ENCODE peak calls at places on chromosomes 12 and 14, in nine cellular contexts. Y, J, M, H, N, U, C, T and E are unnamed samples.
A peak's percentile ranks its signal among the peaks of the same experiment; 100 is the strongest.

GRCh38 chr12:4900327-4900726 is 9.4 kb upstream of the KCNA1 start:
- DNase-seq in Y (peak; percentile 27), J (no peak), M (no peak), H (no peak), N (no peak), U (no peak), C (peak; percentile 26), T (no peak), E (no peak)

GRCh38 chr14:32514236-32514635 is 185.1 kb downstream of the AKAP6 start:
- DNase-seq in Y (peak; percentile 4), J (no peak), M (peak; percentile 23), H (no peak), N (no peak), U (no peak), C (no peak), T (no peak), E (no peak)

GRCh38 chr12:88188180-88188579 is 46.1 kb downstream of the TMTC3 start:
- DNase-seq in Y (peak; percentile 44), J (no peak), M (peak; percentile 72), H (no peak), N (no peak), U (no peak), C (no peak), T (no peak), E (no peak)

GRCh38 chr14:68390731-68391130 is 402.1 kb downstream of the ZFP36L1 start:
- DNase-seq in Y (no peak), J (no peak), M (no peak), H (no peak), N (no peak), U (no peak), C (no peak), T (no peak), E (no peak)

GRCh38 chr12:111840831-111841230 is 1.2 kb upstream of the MAPKAPK5 start:
- DNase-seq in Y (no peak), J (no peak), M (no peak), H (no peak), N (no peak), U (no peak), C (no peak), T (no peak), E (no peak)

GRCh38 chr12:3213768-3214167 is 136.6 kb downstream of the TSPAN9 start:
- DNase-seq in Y (no peak), J (no peak), M (no peak), H (no peak), N (no peak), U (no peak), C (no peak), T (no peak), E (no peak)

GRCh38 chr12:61452076-61452475 is 808.1 kb upstream of the USP15 start:
- DNase-seq in Y (no peak), J (no peak), M (peak; percentile 89), H (no peak), N (no peak), U (no peak), C (no peak), T (no peak), E (no peak)

GRCh38 chr12:116955382-116956021 is 44.8 kb downstream of the FBXW8 start:
- DNase-seq in Y (peak; percentile 26), J (no peak), M (peak; percentile 86), H (no peak), N (no peak), U (peak; percentile 55), C (peak; percentile 74), T (no peak), E (peak; percentile 35)

GRCh38 chr14:51293149-51293925 is 53.3 kb downstream of the TMX1 start:
- DNase-seq in Y (peak; percentile 75), J (peak; percentile 68), M (no peak), H (peak; percentile 34), N (no peak), U (no peak), C (no peak), T (no peak), E (no peak)

GRCh38 chr12:93918900-93919299 is 229.5 kb upstream of the PLXNC1 start:
- DNase-seq in Y (no peak), J (no peak), M (no peak), H (no peak), N (no peak), U (no peak), C (no peak), T (no peak), E (no peak)

GRCh38 chr12:53299101-53299453 is 418 bp upstream of the MYG1 start:
- DNase-seq in Y (peak; percentile 85), J (no peak), M (peak; percentile 90), H (no peak), N (no peak), U (no peak), C (peak; percentile 90), T (no peak), E (no peak)

GRCh38 chr12:44296624-44297197 is 460.8 kb downstream of the TMEM117 start:
- DNase-seq in Y (no peak), J (no peak), M (no peak), H (no peak), N (no peak), U (no peak), C (no peak), T (no peak), E (no peak)

DNA sequence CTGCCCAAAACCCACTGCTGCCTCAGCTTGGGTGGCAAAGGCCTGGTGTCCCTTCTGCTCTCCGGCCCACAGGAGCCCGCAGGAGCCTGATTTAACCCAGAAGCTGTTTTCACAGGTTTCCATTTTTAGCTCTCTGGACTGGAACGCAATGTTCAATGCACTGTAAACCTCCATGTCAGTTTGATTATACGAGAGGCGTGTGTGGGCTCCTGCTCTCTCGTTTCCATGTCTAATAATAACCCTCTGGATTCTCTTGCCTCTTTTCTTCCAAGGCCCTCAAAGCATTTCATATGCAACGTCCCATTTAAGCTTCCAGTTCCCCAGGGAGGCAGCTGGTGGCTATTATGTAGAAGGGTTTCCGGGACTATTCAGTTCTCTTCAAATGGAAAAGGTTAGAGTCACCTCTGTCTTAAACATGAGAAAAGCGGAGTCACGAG is 161.1 kb downstream of the SUDS3 start:
- DNase-seq in Y (no peak), J (peak; percentile 44), M (no peak), H (peak; percentile 38), N (no peak), U (no peak), C (no peak), T (peak; percentile 68), E (no peak)
- H3K4me3 ChIP-seq in Y (no peak overlapping the region), J (no peak overlapping the region), M (no peak overlapping the region), H (no peak overlapping the region), N (no peak overlapping the region), U (no peak overlapping the region), C (no peak overlapping the region), T (no peak overlapping the region), E (no peak overlapping the region)

GRCh38 chr14:24194186-24194872 is 912 bp downstream of the TM9SF1 start:
- DNase-seq in Y (no peak), J (no peak), M (no peak), H (no peak), N (no peak), U (no peak), C (no peak), T (no peak), E (no peak)

GRCh38 chr14:24194873-24195185 is 412 bp downstream of the TM9SF1 start:
- DNase-seq in Y (no peak), J (no peak), M (no peak), H (no peak), N (no peak), U (no peak), C (no peak), T (no peak), E (no peak)

GRCh38 chr14:24195186-24196070 is at the start of gene TM9SF1:
- DNase-seq in Y (peak; percentile 87), J (peak; percentile 90), M (peak; percentile 78), H (peak; percentile 85), N (no peak), U (peak; percentile 90), C (peak; percentile 94), T (peak; percentile 90), E (peak; percentile 92)

GRCh38 chr14:24197066-24197465 is 1.8 kb upstream of the TM9SF1 start:
- DNase-seq in Y (no peak), J (no peak), M (no peak), H (no peak), N (no peak), U (no peak), C (no peak), T (no peak), E (no peak)

DNA sequence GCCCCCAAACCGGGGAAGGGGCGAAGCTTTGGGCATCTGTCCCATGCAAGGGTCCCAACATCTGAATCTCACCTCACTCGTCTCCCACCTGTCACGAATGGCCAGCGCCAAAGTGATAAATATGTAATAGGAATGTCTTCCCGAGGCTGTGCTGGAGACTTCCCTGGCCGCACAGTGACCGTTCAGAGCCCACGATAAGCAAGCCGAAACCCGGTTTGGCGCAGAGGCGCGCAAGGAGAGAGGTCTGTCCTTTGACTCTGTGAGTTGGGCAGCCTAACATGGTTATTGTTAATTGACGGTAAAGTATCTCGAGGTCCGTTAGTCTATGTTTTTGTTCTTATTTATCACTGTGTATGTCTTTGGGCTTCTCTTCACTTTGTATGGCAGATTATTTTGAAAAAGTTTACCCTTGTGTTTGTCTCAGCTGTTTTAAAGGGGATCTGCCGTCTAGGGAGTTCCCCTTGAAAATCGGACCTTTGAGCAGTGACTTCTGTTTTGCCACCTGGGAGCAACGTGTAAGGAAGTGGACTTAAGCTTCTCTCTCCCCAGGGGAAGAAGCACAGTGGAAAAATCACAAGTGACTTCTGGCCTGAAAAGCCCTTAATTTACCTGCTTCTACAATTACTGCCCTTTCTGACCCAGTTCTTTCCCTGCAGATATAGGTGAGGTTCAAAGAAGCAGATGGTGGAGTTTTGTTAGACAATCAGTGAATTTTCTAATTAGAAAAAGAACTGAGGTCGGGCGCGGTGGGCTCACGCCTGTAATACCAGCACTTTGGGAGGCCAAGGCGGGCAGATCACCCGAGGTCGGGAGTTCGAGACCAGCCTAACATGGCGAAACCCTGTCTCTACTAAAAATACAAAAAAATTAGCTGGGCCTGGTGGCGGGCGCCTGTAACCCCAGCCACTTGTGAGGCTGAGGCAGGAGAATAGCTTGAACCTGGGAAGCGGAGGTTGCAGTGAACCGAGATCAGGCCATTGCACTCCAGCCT is 1.1 kb upstream of the TM9SF1 start:
- DNase-seq in Y (peak; percentile 22), J (no peak), M (peak; percentile 11), H (no peak), N (no peak), U (no peak), C (peak; percentile 21), T (peak; percentile 56), E (no peak)
- H3K27me3 ChIP-seq in Y (no peaks in the 10 kb centered on the region), J (no peaks in the 10 kb centered on the region), M (no peaks in the 10 kb centered on the region), H (no peaks in the 10 kb centered on the region), N (no peaks in the 10 kb centered on the region), U (no peaks in the 10 kb centered on the region), C (no peaks in the 10 kb centered on the region), T (no peaks in the 10 kb centered on the region), E (no peaks in the 10 kb centered on the region)

DNA sequence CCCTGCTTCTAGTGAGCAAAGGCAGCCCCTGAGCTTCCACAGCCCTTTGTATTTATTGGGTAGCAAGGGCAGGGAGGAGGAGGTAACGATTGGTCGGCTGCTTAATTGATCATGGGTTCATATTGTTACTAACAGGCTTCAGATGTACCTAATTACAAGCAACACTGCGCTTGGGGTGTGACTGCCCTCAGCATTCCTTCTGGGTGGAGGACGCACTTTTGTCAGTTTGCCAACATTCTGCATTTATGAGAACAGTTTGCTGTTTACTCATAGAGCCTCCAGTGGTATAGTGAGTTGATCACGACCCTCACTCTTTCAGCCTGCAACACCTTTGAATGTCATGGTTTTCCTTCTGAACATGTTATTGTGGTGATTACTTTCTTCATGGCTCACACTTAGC is 9.6 kb downstream of the TSHR start:
- DNase-seq in Y (no peak), J (no peak), M (no peak), H (no peak), N (no peak), U (no peak), C (no peak), T (no peak), E (no peak)
- H3K4me3 ChIP-seq in Y (no peak overlapping the region), J (no peak overlapping the region), M (no peak overlapping the region), H (no peak overlapping the region), N (no peak overlapping the region), U (no peak overlapping the region), C (no peak overlapping the region), T (no peak overlapping the region), E (no peak overlapping the region)

GRCh38 chr14:56810850-56811595 is 744 bp upstream of the OTX2 start:
- DNase-seq in Y (no peak), J (no peak), M (no peak), H (no peak), N (no peak), U (no peak), C (peak; percentile 65), T (no peak), E (no peak)
- H3K27me3 ChIP-seq in Y (peaks cover 81% of the 10 kb centered on the region), J (peaks cover 100% of the 10 kb centered on the region), M (peaks cover 97% of the 10 kb centered on the region), H (peaks cover 8% of the 10 kb centered on the region), N (peaks cover 21% of the 10 kb centered on the region), U (peaks cover 47% of the 10 kb centered on the region), C (peaks cover 8% of the 10 kb centered on the region), T (peaks cover 100% of the 10 kb centered on the region), E (peaks cover 46% of the 10 kb centered on the region)